ENCODE peak calls at places on chromosomes 11 and 22, in five cellular contexts. V is left ventricle myocardium inferior, D is mesenchymal stem cell, G is ascending aorta, Y is tibial artery. Z is an unnamed sample.
A peak's percentile ranks its signal among the peaks of the same experiment; 100 is the strongest.

GRCh38 chr22:37763652-37764051 is 44.1 kb upstream of the GCAT start:
- DNase-seq in V (no peak), D (no peak), G (no peak), Y (no peak), Z (no peak)

GRCh38 chr11:32318071-32318815 is 117.1 kb downstream of the WT1 start:
- DNase-seq in Y (no peak), G (no peak), D (no peak), V (no peak), Z (no peak)

GRCh38 chr11:17407575-17407974 is 19.1 kb upstream of the KCNJ11 start:
- DNase-seq in D (no peak), V (no peak), Y (no peak), G (no peak), Z (no peak)

GRCh38 chr11:108037636-108038035 is 28.9 kb downstream of the CUL5 start:
- DNase-seq in D (peak; percentile 35), G (no peak), V (no peak), Y (no peak), Z (no peak)

GRCh38 chr22:46063861-46064235 is 86.5 kb upstream of the PPARA start:
- DNase-seq in D (no peak), Y (peak; percentile 21), V (peak; percentile 8), G (peak; percentile 60), Z (no peak)

GRCh38 chr22:26610072-26610958 is 7.5 kb downstream of the CRYBB1 start:
- DNase-seq in V (peak; percentile 24), D (peak; percentile 46), Y (peak; percentile 29), G (no peak), Z (no peak)

GRCh38 chr22:26724414-26724813 is 67.0 kb downstream of the MIAT start:
- DNase-seq in Y (no peak), G (no peak), V (no peak), D (no peak), Z (no peak)

GRCh38 chr22:47374273-47374771 is 611.9 kb downstream of the TBC1D22A start:
- DNase-seq in Y (peak; percentile 9), D (no peak), G (peak; percentile 41), V (no peak), Z (no peak)

GRCh38 chr11:57541099-57541670 is 3.8 kb downstream of the SMTNL1 start:
- DNase-seq in D (no peak), Y (no peak), G (no peak), V (no peak), Z (no peak)

GRCh38 chr22:39746600-39747262 is 146.8 kb downstream of the ENTHD1 start:
- DNase-seq in V (no peak), G (no peak), Y (no peak), D (no peak), Z (no peak)

GRCh38 chr22:42621505-42622002 is 6.9 kb upstream of the POLDIP3 start:
- DNase-seq in V (peak; percentile 63), G (peak; percentile 86), D (peak; percentile 70), Y (peak; percentile 67), Z (no peak)
- H3K27ac ChIP-seq in V (peak overlapping the region; percentile 26), G (peak overlapping the region; percentile 85), D (peak overlapping the region; percentile 56), Y (peak overlapping the region; percentile 73), Z (no peak overlapping the region)

GRCh38 chr11:68545796-68546195 is 85.2 kb downstream of the PPP6R3 start:
- DNase-seq in G (no peak), D (no peak), V (no peak), Y (no peak), Z (no peak)
- H3K36me3 ChIP-seq in G (peaks cover 24% of the 10 kb centered on the region), D (peaks cover 70% of the 10 kb centered on the region), V (peaks cover 22% of the 10 kb centered on the region), Y (peaks cover 58% of the 10 kb centered on the region), Z (peaks cover 89% of the 10 kb centered on the region)

GRCh38 chr11:79438631-79439429 is 2.0 kb downstream of the TENM4 start:
- DNase-seq in D (peak; percentile 28), Y (peak; percentile 41), V (peak; percentile 23), G (peak; percentile 64), Z (no peak)
- H3K4me3 ChIP-seq in D (peak overlapping the region; percentile 82), Y (peak overlapping the region; percentile 71), V (peak overlapping the region; percentile 71), G (peak overlapping the region; percentile 71), Z (no peak overlapping the region)

GRCh38 chr11:66562907-66563583 is 5.4 kb downstream of the CTSF start:
- DNase-seq in D (no peak), G (no peak), Y (no peak), V (no peak), Z (no peak)

GRCh38 chr11:66561178-66561974 is 7.0 kb downstream of the CTSF start:
- DNase-seq in Y (no peak), D (no peak), V (no peak), G (no peak), Z (no peak)

GRCh38 chr11:66563832-66564231 is 4.6 kb downstream of the CTSF start:
- DNase-seq in V (no peak), Y (no peak), G (no peak), D (no peak), Z (no peak)

GRCh38 chr11:66561975-66562248 is 6.5 kb downstream of the CTSF start:
- DNase-seq in D (no peak), G (no peak), Y (no peak), V (no peak), Z (no peak)

GRCh38 chr11:66562275-66562674 is 6.1 kb downstream of the CTSF start:
- DNase-seq in G (no peak), Y (no peak), D (no peak), V (no peak), Z (no peak)
- H3K27ac ChIP-seq in G (no peak overlapping the region), Y (no peak overlapping the region), D (no peak overlapping the region), V (no peak overlapping the region), Z (no peak overlapping the region)

GRCh38 chr11:119093666-119093950 is 8.0 kb downstream of the DPAGT1 start:
- DNase-seq in D (no peak), V (no peak), Y (no peak), G (no peak), Z (no peak)

GRCh38 chr11:119093951-119094815 is 7.5 kb downstream of the DPAGT1 start:
- DNase-seq in V (no peak), D (peak; percentile 64), Y (no peak), G (peak; percentile 72), Z (no peak)

GRCh38 chr11:119094816-119095065 is 6.9 kb downstream of the DPAGT1 start:
- DNase-seq in Y (peak; percentile 86), G (peak; percentile 93), V (peak; percentile 85), D (peak; percentile 91), Z (no peak)

GRCh38 chr11:119091966-119092879 is 7.5 kb downstream of the HMBS start:
- DNase-seq in V (no peak), D (no peak), G (no peak), Y (no peak), Z (no peak)

GRCh38 chr11:119092880-119093665 is 8.4 kb downstream of the HMBS start:
- DNase-seq in G (no peak), V (no peak), Y (no peak), D (peak; percentile 19), Z (no peak)
- H3K36me3 ChIP-seq in G (peaks cover 16% of the 10 kb centered on the region), V (peaks cover 37% of the 10 kb centered on the region), Y (peaks cover 33% of the 10 kb centered on the region), D (peaks cover 66% of the 10 kb centered on the region), Z (peaks cover 49% of the 10 kb centered on the region)

DNA sequence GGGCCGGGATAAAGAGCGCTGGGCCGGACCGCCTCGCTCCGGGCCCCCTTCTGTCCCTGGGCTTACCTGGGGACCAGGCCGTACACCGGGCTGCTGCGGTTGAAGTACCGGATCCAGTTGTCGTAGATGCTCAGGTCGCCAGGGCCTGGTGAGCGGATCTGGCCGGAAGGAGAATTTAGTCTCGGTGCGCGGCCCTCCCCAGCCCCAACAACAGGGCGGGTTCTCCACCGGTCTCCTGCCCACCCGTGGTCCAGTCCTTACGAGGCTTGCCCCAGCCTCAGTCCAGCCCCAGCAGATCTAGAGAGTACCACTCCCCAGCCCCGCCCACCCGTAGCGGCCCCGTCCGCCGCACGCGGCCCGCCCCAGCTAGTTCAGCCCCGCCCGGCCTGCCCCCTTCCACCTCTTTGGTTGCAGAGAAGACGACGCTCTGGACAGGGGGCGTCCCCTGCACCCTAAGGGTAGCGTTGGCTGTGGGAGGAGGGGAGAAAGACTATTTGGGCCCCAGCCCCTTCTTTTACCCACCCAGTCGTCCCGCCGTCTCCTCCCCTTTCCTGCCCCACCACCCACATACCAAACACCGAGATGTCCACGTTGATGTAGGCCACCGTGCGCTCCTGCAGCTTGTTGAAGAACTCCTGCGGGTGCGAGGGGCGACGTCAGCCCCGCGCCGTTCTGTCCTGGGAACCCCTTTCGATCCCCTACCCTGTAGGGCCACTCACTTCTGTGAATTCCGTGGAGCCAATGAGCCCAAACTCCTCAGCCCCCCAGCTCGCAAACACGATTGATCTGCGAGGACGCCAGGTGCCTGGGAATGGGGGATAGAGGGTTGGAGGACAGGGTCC is 6.8 kb downstream of the SAC3D1 start:
- DNase-seq in G (no peak), Y (peak; percentile 46), D (no peak), V (peak; percentile 29), Z (no peak)
- H3K4me3 ChIP-seq in G (peak overlapping the region; percentile 69), Y (peak overlapping the region; percentile 59), D (peak overlapping the region; percentile 77), V (peak overlapping the region; percentile 71), Z (no peak overlapping the region)

DNA sequence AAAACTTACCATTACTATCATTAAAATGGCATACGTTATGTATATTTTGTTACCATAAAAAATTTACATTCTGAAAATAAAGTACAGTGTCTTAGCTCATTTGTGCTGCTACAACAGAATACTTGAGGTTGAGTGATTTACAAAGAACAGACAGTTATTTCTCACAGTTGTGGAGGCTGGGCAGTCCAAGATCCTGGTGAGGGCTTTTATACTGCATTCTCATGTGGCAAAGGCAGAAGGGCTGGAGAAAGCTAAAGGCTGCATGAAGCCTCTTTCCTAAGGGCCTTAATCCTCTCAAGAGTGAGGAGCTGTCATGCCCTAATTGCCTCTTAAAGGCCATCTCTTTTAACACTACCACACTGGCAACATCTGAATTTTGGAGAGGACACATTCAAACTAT is 13.3 kb downstream of the GGTLC2 start:
- DNase-seq in D (no peak), Y (no peak), V (no peak), G (no peak), Z (no peak)
- H3K27ac ChIP-seq in D (no peak overlapping the region), Y (no peak overlapping the region), V (no peak overlapping the region), G (no peak overlapping the region), Z (no peak overlapping the region)

GRCh38 chr11:59785818-59786217 is 24.8 kb downstream of the MRPL16 start:
- DNase-seq in G (no peak), V (no peak), D (no peak), Y (no peak), Z (no peak)
- H3K36me3 ChIP-seq in G (peaks cover 22% of the 10 kb centered on the region), V (peaks cover 32% of the 10 kb centered on the region), D (peaks cover 54% of the 10 kb centered on the region), Y (peaks cover 33% of the 10 kb centered on the region), Z (no peaks in the 10 kb centered on the region)

GRCh38 chr11:67613313-67613959 is 6.7 kb downstream of the NDUFV1 start:
- DNase-seq in G (no peak), D (no peak), Y (no peak), V (no peak), Z (no peak)
- H3K4me3 ChIP-seq in G (peak overlapping the region; percentile 61), D (peak overlapping the region; percentile 72), Y (peak overlapping the region; percentile 52), V (peak overlapping the region; percentile 61), Z (peak overlapping the region; percentile 73)

GRCh38 chr22:30872282-30873041 is 96.1 kb downstream of the MORC2 start:
- DNase-seq in Y (peak; percentile 11), V (no peak), D (no peak), G (peak; percentile 43), Z (peak; percentile 68)

GRCh38 chr22:30869996-30870395 is 98.6 kb downstream of the MORC2 start:
- DNase-seq in Y (no peak), D (no peak), V (no peak), G (no peak), Z (no peak)

GRCh38 chr22:30873086-30873650 is 95.4 kb downstream of the MORC2 start:
- DNase-seq in D (no peak), V (no peak), Y (no peak), G (no peak), Z (no peak)

GRCh38 chr22:30870451-30871345 is 97.9 kb downstream of the MORC2 start:
- DNase-seq in V (no peak), Y (peak; percentile 13), G (peak; percentile 49), D (no peak), Z (no peak)

GRCh38 chr22:30871391-30872281 is 96.9 kb downstream of the MORC2 start:
- DNase-seq in G (peak; percentile 50), D (no peak), Y (no peak), V (no peak), Z (no peak)
- H3K27ac ChIP-seq in G (no peak overlapping the region), D (no peak overlapping the region), Y (no peak overlapping the region), V (no peak overlapping the region), Z (peak overlapping the region; percentile 57)

Z was measured in SK-N-MC.